ENCODE peak calls at places on chromosomes 7 and 10, in nine cellular contexts. A is hepatocyte; W is NK-92 treated with Interleukin-12 subunit alpha and Interleukin-12 subunit beta, amount 100 ng/mL, for 24 hours; E is germinal center; R is BJ; C is lung microvascular endothelial cell; I is activated CD4-positive, CD25-positive, alpha-beta regulatory T cell; Z is stimulated activated CD4-positive, alpha-beta T cell treated with anti-CD3 and anti-CD28 coated beads, Interleukin-2, amount 100 ng/mL, for 24 hours; M is stimulated activated naive CD4-positive, alpha-beta T cell treated with Interleukin-2 at 50 U/mL for 16 hours. F is an unnamed sample.

GRCh38 chr10:112115781-112116385 is 67.7 kb downstream of the GPAM start:
- DNase-seq in A (peak), W (no peak), E (peak), R (no peak), C (peak), I (peak), Z (peak), M (peak), F (peak)

GRCh38 chr10:113131611-113132330 is 181.7 kb downstream of the TCF7L2 start:
- DNase-seq in A (no peak), W (no peak), E (no peak), R (peak), C (peak), I (no peak), Z (no peak), M (no peak), F (peak)

GRCh38 chr10:132411561-132412253 is 14.7 kb downstream of the PWWP2B start:
- DNase-seq in A (peak), W (no peak), E (no peak), R (no peak), C (no peak), I (no peak), Z (no peak), M (no peak), F (no peak)

GRCh38 chr7:100166966-100167911 is 1.2 kb downstream of the GAL3ST4 start:
- DNase-seq in A (no peak), W (no peak), E (no peak), R (no peak), C (no peak), I (no peak), Z (no peak), M (no peak), F (no peak)

GRCh38 chr7:52369922-52370321 is 665.5 kb upstream of the POM121L12 start:
- DNase-seq in A (no peak), W (no peak), E (no peak), R (no peak), C (no peak), I (no peak), Z (no peak), M (no peak), F (no peak)

GRCh38 chr7:30470783-30471182 is 7.8 kb downstream of the NOD1 start:
- DNase-seq in A (peak), W (no peak), E (no peak), R (peak), C (no peak), I (no peak), Z (no peak), M (no peak), F (no peak)

GRCh38 chr10:4825868-4826787 is at the start of gene AKR1E2:
- DNase-seq in A (peak), W (no peak), E (peak), R (peak), C (peak), I (peak), Z (peak), M (peak), F (no peak)

GRCh38 chr7:131249003-131249402 is 78.7 kb upstream of the MKLN1 start:
- DNase-seq in A (peak), W (no peak), E (no peak), R (peak), C (no peak), I (no peak), Z (no peak), M (no peak), F (peak)

GRCh38 chr7:129368389-129368986 is 65.7 kb upstream of the STRIP2 start:
- DNase-seq in A (peak), W (peak), E (no peak), R (no peak), C (peak), I (no peak), Z (no peak), M (peak), F (no peak)

GRCh38 chr7:132527467-132528410 is 48.5 kb downstream of the PLXNA4 start:
- DNase-seq in A (no peak), W (no peak), E (no peak), R (no peak), C (no peak), I (no peak), Z (no peak), M (no peak), F (no peak)

GRCh38 chr10:118778727-118779126 is 24.0 kb upstream of the CACUL1 start:
- DNase-seq in A (no peak), W (no peak), E (no peak), R (no peak), C (no peak), I (no peak), Z (no peak), M (no peak), F (no peak)

GRCh38 chr7:40876604-40877003 is 741.8 kb downstream of the SUGCT start:
- DNase-seq in A (no peak), W (no peak), E (no peak), R (no peak), C (no peak), I (no peak), Z (no peak), M (no peak), F (no peak)

GRCh38 chr7:131354390-131354789 is 26.7 kb downstream of the MKLN1 start:
- DNase-seq in A (no peak), W (no peak), E (no peak), R (no peak), C (no peak), I (no peak), Z (no peak), M (no peak), F (no peak)

GRCh38 chr7:103551006-103551405 is 105.0 kb upstream of the SLC26A5 start:
- DNase-seq in A (no peak), W (no peak), E (no peak), R (no peak), C (no peak), I (no peak), Z (no peak), M (no peak), F (peak)

GRCh38 chr10:3241128-3242057 is 68.8 kb upstream of the PITRM1 start:
- DNase-seq in A (no peak), W (no peak), E (no peak), R (no peak), C (peak), I (no peak), Z (no peak), M (no peak), F (no peak)

GRCh38 chr7:124856299-124856888 is 73.2 kb downstream of the POT1 start:
- DNase-seq in A (peak), W (no peak), E (peak), R (peak), C (peak), I (no peak), Z (no peak), M (no peak), F (peak)

GRCh38 chr7:35993663-35994622 is 159.1 kb upstream of the EEPD1 start:
- DNase-seq in A (no peak), W (no peak), E (no peak), R (no peak), C (peak), I (no peak), Z (no peak), M (no peak), F (no peak)

GRCh38 chr7:146740039-146740438 is 623.4 kb downstream of the CNTNAP2 start:
- DNase-seq in A (no peak), W (no peak), E (no peak), R (no peak), C (no peak), I (no peak), Z (no peak), M (no peak), F (no peak)

GRCh38 chr7:123060446-123060845 is 64.9 kb upstream of the TAS2R16 start:
- DNase-seq in A (no peak), W (no peak), E (no peak), R (no peak), C (no peak), I (no peak), Z (no peak), M (no peak), F (no peak)

GRCh38 chr10:11864727-11865126 is 41.6 kb downstream of the PROSER2 start:
- DNase-seq in A (no peak), W (no peak), E (no peak), R (no peak), C (no peak), I (no peak), Z (no peak), M (no peak), F (no peak)

GRCh38 chr10:91652364-91652763 is 19.5 kb upstream of the PPP1R3C start:
- DNase-seq in A (peak), W (no peak), E (no peak), R (peak), C (peak), I (no peak), Z (no peak), M (no peak), F (peak)

GRCh38 chr7:94056796-94057207 is 52.6 kb upstream of the BET1 start:
- DNase-seq in A (no peak), W (no peak), E (no peak), R (peak), C (no peak), I (no peak), Z (no peak), M (no peak), F (peak)

GRCh38 chr10:12847361-12847975 is 154.0 kb downstream of the CCDC3 start:
- DNase-seq in A (no peak), W (no peak), E (no peak), R (no peak), C (no peak), I (no peak), Z (peak), M (no peak), F (no peak)

GRCh38 chr7:113087278-113087998 is 811 bp upstream of the GPR85 start:
- DNase-seq in A (peak), W (no peak), E (no peak), R (peak), C (peak), I (no peak), Z (no peak), M (no peak), F (peak)

GRCh38 chr7:137469191-137469811 is 125.8 kb upstream of the PTN start:
- DNase-seq in A (no peak), W (no peak), E (no peak), R (no peak), C (peak), I (no peak), Z (no peak), M (no peak), F (no peak)

GRCh38 chr10:49664006-49664841 is 15.2 kb upstream of the C10orf53 start:
- DNase-seq in A (no peak), W (no peak), E (no peak), R (no peak), C (no peak), I (no peak), Z (no peak), M (no peak), F (no peak)

GRCh38 chr7:25945608-25946007 is 206.4 kb upstream of the NFE2L3 start:
- DNase-seq in A (no peak), W (no peak), E (no peak), R (no peak), C (no peak), I (no peak), Z (no peak), M (no peak), F (no peak)

GRCh38 chr7:151895008-151895661 is 18.2 kb upstream of the PRKAG2 start:
- DNase-seq in A (no peak), W (no peak), E (no peak), R (no peak), C (no peak), I (no peak), Z (no peak), M (no peak), F (no peak)

GRCh38 chr7:74256446-74257408 is 2.5 kb upstream of the RFC2 start:
- DNase-seq in A (no peak), W (no peak), E (peak), R (peak), C (peak), I (no peak), Z (no peak), M (no peak), F (no peak)

GRCh38 chr7:18499407-18500197 is 4.1 kb downstream of the HDAC9 start:
- DNase-seq in A (peak), W (no peak), E (no peak), R (no peak), C (no peak), I (no peak), Z (no peak), M (no peak), F (no peak)

GRCh38 chr10:122567056-122567660 is 6.6 kb downstream of the DMBT1 start:
- DNase-seq in A (no peak), W (no peak), E (peak), R (no peak), C (peak), I (no peak), Z (peak), M (no peak), F (peak)

F was measured in RCC 7860.